ENCODE peak calls at places on chromosomes 5 and 9, in six cellular contexts. Y is activated T-helper 1 cell treated with anti-CD3 and anti-CD28 coated beads, Interleukin-12 subunit alpha, Interleukin-12 subunit beta, Interleukin-2, Interleukin-4 antibody, amounts not matched to agents 30 ng/mL and 10 ng/mL and 1 ng/mL, durations not matched to agents 14 hours and 24 hours and 36 hours; I is activated gamma-delta T cell treated with Interleukin-2 at 50 U/mL for 16 hours; K is GDM1; W is ovary; M is central memory CD4-positive, alpha-beta T cell. Q is an unnamed sample.

GRCh38 chr5:143001764-143002351 is 231.7 kb downstream of the ARHGAP26 start:
- DNase-seq in Y (no peak), I (peak; percentile 21), K (no peak), W (no peak), M (no peak), Q (no peak)

GRCh38 chr5:93184041-93184440 is 397.0 kb downstream of the NR2F1-AS1 start:
- DNase-seq in Y (no peak), I (no peak), K (no peak), W (peak; percentile 49), M (no peak), Q (no peak)

GRCh38 chr5:1648806-1649205 is 125.0 kb upstream of the LPCAT1 start:
- DNase-seq in Y (no peak), I (no peak), K (no peak), W (no peak), M (no peak), Q (no peak)

GRCh38 chr9:124078641-124079040 is 67.1 kb downstream of the LHX2 start:
- DNase-seq in Y (no peak), I (no peak), K (no peak), W (no peak), M (no peak), Q (no peak)

GRCh38 chr9:86126998-86127972 is 27.9 kb upstream of the GOLM1 start:
- DNase-seq in Y (no peak), I (no peak), K (no peak), W (peak; percentile 29), M (no peak), Q (peak; percentile 9)

GRCh38 chr5:87872986-87873385 is 395.7 kb downstream of the TMEM161B start:
- DNase-seq in Y (no peak), I (no peak), K (no peak), W (no peak), M (no peak), Q (no peak)

GRCh38 chr5:14143843-14144585 is 872 bp downstream of the TRIO start:
- DNase-seq in Y (peak; percentile 15), I (peak; percentile 28), K (no peak), W (peak; percentile 51), M (peak; percentile 23), Q (no peak)

GRCh38 chr9:118222375-118222774 is 518.2 kb downstream of the TLR4 start:
- DNase-seq in Y (no peak), I (no peak), K (no peak), W (no peak), M (no peak), Q (no peak)

GRCh38 chr5:32677023-32677422 is 34.1 kb upstream of the NPR3 start:
- DNase-seq in Y (no peak), I (no peak), K (no peak), W (no peak), M (no peak), Q (no peak)

GRCh38 chr9:127424669-127424986 is 446 bp downstream of the ZNF79 start:
- DNase-seq in Y (peak; percentile 11), I (peak; percentile 31), K (no peak), W (no peak), M (no peak), Q (no peak)

Q was measured in Jurkat, Clone E6-1.